ENCODE peak calls at places on chromosomes 4 and X, in nine cellular contexts. V, X, C, O, B, N, T, J and S are unnamed samples.
A peak's percentile ranks its signal among the peaks of the same experiment; 100 is the strongest.

GRCh38 chrX:7925867-7926472 is 1.2 kb downstream of the PNPLA4 start:
- DNase-seq in V (peak; percentile 63), X (peak; percentile 27), C (peak; percentile 76), O (peak; percentile 71), B (peak; percentile 68), N (peak; percentile 51), T (peak; percentile 65), J (peak; percentile 51), S (peak; percentile 62)

GRCh38 chrX:46642145-46642544 is 68.6 kb downstream of the CHST7 start:
- DNase-seq in V (peak; percentile 17), X (no peak), C (peak; percentile 34), O (peak; percentile 36), B (peak; percentile 12), N (peak; percentile 42), T (peak; percentile 12), J (peak; percentile 53), S (peak; percentile 24)

GRCh38 chrX:39729834-39730670 is 367.7 kb downstream of the BCOR start:
- DNase-seq in V (no peak), X (no peak), C (no peak), O (peak; percentile 37), B (peak; percentile 60), N (no peak), T (no peak), J (no peak), S (no peak)

GRCh38 chrX:150935466-150935865 is 37.0 kb upstream of the CD99L2 start:
- DNase-seq in V (peak; percentile 41), X (no peak), C (peak; percentile 31), O (no peak), B (no peak), N (no peak), T (peak; percentile 12), J (no peak), S (no peak)

GRCh38 chrX:101485212-101486064 is at the start of gene ARMCX4:
- DNase-seq in V (peak; percentile 62), X (no peak), C (no peak), O (peak; percentile 76), B (peak; percentile 82), N (peak; percentile 75), T (peak; percentile 18), J (no peak), S (no peak)

GRCh38 chrX:19839770-19840254 is 47.6 kb downstream of the SH3KBP1 start:
- DNase-seq in V (no peak), X (peak; percentile 72), C (peak; percentile 72), O (no peak), B (no peak), N (no peak), T (peak; percentile 46), J (peak; percentile 68), S (peak; percentile 74)

GRCh38 chr4:74531952-74532794 is 87.2 kb downstream of the AREG start:
- DNase-seq in V (peak; percentile 87), X (peak; percentile 92), C (peak; percentile 85), O (peak; percentile 82), B (peak; percentile 71), N (peak; percentile 87), T (peak; percentile 78), J (peak; percentile 75), S (peak; percentile 22)

GRCh38 chr4:74830928-74831327 is 36.6 kb upstream of the BTC start:
- DNase-seq in V (no peak), X (no peak), C (no peak), O (no peak), B (no peak), N (no peak), T (no peak), J (no peak), S (no peak)

GRCh38 chrX:24428518-24428917 is 36.6 kb upstream of the PDK3 start:
- DNase-seq in V (no peak), X (no peak), C (no peak), O (no peak), B (no peak), N (peak; percentile 55), T (no peak), J (no peak), S (no peak)

GRCh38 chr4:120691106-120691505 is 231.4 kb downstream of the PRDM5 start:
- DNase-seq in V (peak; percentile 30), X (no peak), C (no peak), O (no peak), B (no peak), N (no peak), T (no peak), J (no peak), S (no peak)

GRCh38 chr4:110503588-110504435 is 27.9 kb downstream of the ENPEP start:
- DNase-seq in V (peak; percentile 13), X (no peak), C (no peak), O (no peak), B (no peak), N (no peak), T (no peak), J (peak; percentile 32), S (no peak)

GRCh38 chr4:140100771-140101170 is 53.2 kb downstream of the MAML3 start:
- DNase-seq in V (peak; percentile 33), X (no peak), C (no peak), O (no peak), B (no peak), N (no peak), T (no peak), J (no peak), S (no peak)
- H3K27ac ChIP-seq in V (no peak overlapping the region), X (no peak overlapping the region), C (peak overlapping the region; percentile 98), O (no peak overlapping the region), B (no peak overlapping the region), N (peak overlapping the region; percentile 100), T (no peak overlapping the region), J (no peak overlapping the region), S (no peak overlapping the region)

DNA sequence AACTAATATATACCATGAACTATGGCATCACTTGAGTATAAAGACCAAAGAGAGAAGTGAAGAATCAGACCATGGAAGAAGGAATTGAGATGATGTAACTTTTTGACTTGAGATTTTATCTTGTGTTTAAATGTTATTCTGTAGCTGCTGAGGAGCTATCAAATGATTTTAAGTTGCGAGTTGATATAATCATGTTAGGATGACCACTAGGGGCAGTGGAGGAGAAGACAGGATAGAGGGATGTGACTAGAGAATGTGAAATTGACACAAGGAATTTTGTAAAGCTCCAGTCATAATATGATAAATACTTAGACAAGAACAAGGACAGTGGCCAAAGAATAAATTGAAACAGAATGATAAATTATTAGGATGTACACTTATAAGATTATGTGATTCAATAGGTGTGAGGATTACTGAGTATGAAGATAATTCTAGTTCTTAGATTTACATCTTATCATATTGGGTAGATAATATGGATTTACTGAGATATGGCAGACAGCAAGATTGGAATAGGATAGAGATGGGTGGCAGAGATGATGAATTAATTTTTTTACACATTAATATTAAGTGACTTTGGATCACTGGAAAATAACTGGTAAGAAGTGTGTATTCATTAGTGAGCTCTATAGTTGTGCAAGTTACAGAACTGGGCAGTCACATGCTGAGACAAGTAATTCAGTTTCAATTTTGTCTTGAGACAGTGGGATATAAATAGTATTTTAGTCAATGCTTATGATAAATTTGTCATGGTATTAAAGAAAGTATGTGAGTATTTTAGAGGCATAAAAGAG is 816.0 kb upstream of the PCDH10 start:
- DNase-seq in V (no peak), X (peak; percentile 21), C (peak; percentile 21), O (peak; percentile 55), B (peak; percentile 22), N (peak; percentile 8), T (peak; percentile 12), J (peak; percentile 39), S (peak; percentile 23)
- TF ChIP-seq CTCF in V (no peak), X (peak; percentile 45), C (peak; percentile 57), O (peak; percentile 59), B (peak; percentile 54), N (no peak), T (peak; percentile 49), J (peak; percentile 47), S (peak; percentile 76)

DNA sequence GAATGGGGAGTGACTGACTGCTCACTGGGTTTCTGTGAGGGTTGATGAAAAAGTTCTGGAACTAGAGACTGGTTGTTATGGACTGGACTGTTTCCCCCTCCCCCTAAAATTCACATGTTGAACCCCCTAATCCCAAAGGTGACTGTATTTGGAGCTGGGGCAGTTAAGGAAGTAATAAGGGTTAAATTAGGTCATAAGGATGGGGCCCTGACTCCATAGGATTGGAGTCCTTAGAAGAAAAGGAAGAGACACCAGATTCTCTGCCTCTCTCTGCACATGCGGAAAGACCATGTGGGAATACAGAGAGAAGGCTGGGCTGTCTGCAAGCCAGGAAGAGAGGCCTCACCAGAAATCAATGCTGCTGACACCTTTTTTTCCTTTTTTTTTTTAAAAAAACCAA is 38.2 kb downstream of the ZBTB49 start:
- DNase-seq in V (no peak), X (no peak), C (no peak), O (no peak), B (no peak), N (no peak), T (no peak), J (no peak), S (no peak)
- H2AFZ ChIP-seq in V (no peak overlapping the region), X (no peak overlapping the region), C (no peak overlapping the region), O (peak overlapping the region; percentile 94), B (no peak overlapping the region), N (no peak overlapping the region), T (no peak overlapping the region), J (no peak overlapping the region), S (no peak overlapping the region)

GRCh38 chr4:70687821-70688794 is at the start of gene UTP3:
- DNase-seq in V (peak; percentile 99), X (peak; percentile 99), C (peak; percentile 100), O (peak; percentile 98), B (peak; percentile 97), N (peak; percentile 98), T (peak; percentile 99), J (peak; percentile 97), S (peak; percentile 96)
- H3K27ac ChIP-seq in V (peak within 1 kb of the TSS; percentile 82), X (peak within 1 kb of the TSS; percentile 86), C (peak within 1 kb of the TSS; percentile 68), O (peak within 1 kb of the TSS; percentile 95), B (peak within 1 kb of the TSS; percentile 81), N (peak within 1 kb of the TSS; percentile 36), T (peak within 1 kb of the TSS; percentile 70), J (peak within 1 kb of the TSS; percentile 85), S (peak within 1 kb of the TSS; percentile 84)

DNA sequence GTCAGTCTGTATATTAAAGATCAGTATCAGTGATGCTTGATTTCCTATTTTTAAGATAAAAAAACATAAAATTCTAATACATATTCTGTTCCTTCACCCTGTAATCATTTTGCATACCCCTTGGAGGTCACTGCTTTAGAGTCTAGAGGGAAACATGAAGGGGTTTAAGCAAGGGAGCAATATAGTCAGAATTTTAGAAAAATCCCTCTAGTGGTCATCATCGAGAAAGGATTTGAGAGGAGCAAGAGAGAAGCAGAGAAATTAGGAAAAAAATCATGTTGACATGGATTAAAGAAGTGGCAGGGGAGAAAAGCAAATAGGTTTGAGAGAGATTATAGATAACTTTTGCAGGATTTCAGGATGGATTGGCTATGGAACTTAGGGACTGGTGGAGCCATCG is 11.1 kb downstream of the APEX2 start:
- DNase-seq in V (peak; percentile 4), X (no peak), C (peak; percentile 42), O (no peak), B (no peak), N (no peak), T (no peak), J (no peak), S (peak; percentile 3)
- TF ChIP-seq CTCF in V (peak; percentile 30), X (peak; percentile 24), C (peak; percentile 63), O (no peak), B (peak; percentile 39), N (no peak), T (peak; percentile 41), J (peak; percentile 29), S (peak; percentile 59)

DNA sequence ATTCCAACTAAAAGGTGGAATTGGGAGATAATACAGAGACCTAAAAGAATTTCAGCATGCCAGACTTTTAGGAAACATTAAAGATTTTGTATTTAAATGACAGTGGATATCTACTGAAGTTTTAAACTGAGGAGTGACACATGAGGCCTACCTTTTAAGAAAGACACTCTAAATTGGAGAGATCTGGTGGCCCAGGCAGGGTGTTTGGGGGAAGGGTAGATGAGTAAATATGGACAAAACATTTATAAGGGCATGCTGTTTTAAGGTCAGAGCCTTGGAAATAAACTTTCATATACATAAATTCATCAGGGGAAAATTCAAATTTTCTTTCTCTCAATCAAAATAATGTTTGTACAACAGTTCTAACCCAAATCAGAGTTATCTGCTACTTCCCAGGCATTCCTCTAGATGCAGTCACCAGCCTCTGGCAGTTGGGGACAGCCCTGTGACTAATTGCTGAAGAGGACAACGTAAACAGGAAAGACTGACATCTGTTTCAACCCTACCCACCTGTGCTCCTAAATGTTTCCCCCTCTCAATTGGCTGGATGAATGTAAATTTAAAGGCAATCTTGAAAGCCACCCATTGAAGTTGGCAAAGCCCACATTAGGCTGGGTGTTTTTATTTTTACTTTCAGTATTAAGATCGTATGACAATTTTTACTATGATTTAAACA is 1646.9 kb upstream of the ADGRL3 start:
- DNase-seq in V (no peak), X (no peak), C (peak; percentile 88), O (no peak), B (no peak), N (peak; percentile 1), T (peak; percentile 7), J (peak; percentile 83), S (peak; percentile 38)
- H2AFZ ChIP-seq in V (no peak overlapping the region), X (no peak overlapping the region), C (peak overlapping the region; percentile 75), O (no peak overlapping the region), B (no peak overlapping the region), N (no peak overlapping the region), T (peak overlapping the region; percentile 46), J (peak overlapping the region; percentile 68), S (peak overlapping the region; percentile 9)